ENCODE peak calls at places on chromosomes 13 and 19, in four cellular contexts. One of them, this sample, is unnamed.

GRCh38 chr19:55305491-55305890 is 19.6 kb downstream of the TMEM150B start:
- DNase-seq in HCT116: no peak
- DNase-seq in K562: peak
- DNase-seq in HepG2: no peak
- DNase-seq in this sample: no peak

GRCh38 chr19:35114656-35115537 is 726 bp upstream of the FXYD3 start:
- DNase-seq in HCT116: peak
- DNase-seq in K562: peak
- DNase-seq in HepG2: peak
- DNase-seq in this sample: peak

GRCh38 chr13:45436332-45436731 is 18.2 kb upstream of the SLC25A30 start:
- DNase-seq in HCT116: no peak
- DNase-seq in K562: no peak
- DNase-seq in HepG2: no peak
- DNase-seq in this sample: no peak

GRCh38 chr19:37095859-37096258 is 17.6 kb downstream of the ZNF420 start:
- DNase-seq in HCT116: no peak
- DNase-seq in K562: no peak
- DNase-seq in HepG2: no peak
- DNase-seq in this sample: no peak

GRCh38 chr13:81929988-81930387 is 1589.1 kb upstream of the SPRY2 start:
- DNase-seq in HCT116: no peak
- DNase-seq in K562: no peak
- DNase-seq in HepG2: peak
- DNase-seq in this sample: no peak

GRCh38 chr13:32910530-32910929 is 105.7 kb upstream of the KL start:
- DNase-seq in HCT116: no peak
- DNase-seq in K562: no peak
- DNase-seq in HepG2: no peak
- DNase-seq in this sample: no peak

GRCh38 chr13:28658539-28658795 is 463 bp upstream of the POMP start:
- DNase-seq in HCT116: no peak
- DNase-seq in K562: no peak
- DNase-seq in HepG2: no peak
- DNase-seq in this sample: no peak

GRCh38 chr13:43306364-43306763 is 283.0 kb downstream of the DNAJC15 start:
- DNase-seq in HCT116: no peak
- DNase-seq in K562: no peak
- DNase-seq in HepG2: no peak
- DNase-seq in this sample: no peak

GRCh38 chr19:34324320-34324719 is 40.7 kb upstream of the GPI start:
- DNase-seq in HCT116: no peak
- DNase-seq in K562: no peak
- DNase-seq in HepG2: no peak
- DNase-seq in this sample: no peak

GRCh38 chr13:80551650-80552497 is 210.9 kb upstream of the SPRY2 start:
- DNase-seq in HCT116: no peak
- DNase-seq in K562: peak
- DNase-seq in HepG2: no peak
- DNase-seq in this sample: no peak

GRCh38 chr19:6811906-6812305 is 39.4 kb downstream of the VAV1 start:
- DNase-seq in HCT116: peak
- DNase-seq in K562: peak
- DNase-seq in HepG2: peak
- DNase-seq in this sample: no peak

GRCh38 chr19:34232566-34233481 is 21.5 kb upstream of the GARRE1 start:
- DNase-seq in HCT116: peak
- DNase-seq in K562: peak
- DNase-seq in HepG2: peak
- DNase-seq in this sample: peak

GRCh38 chr19:56507446-56508281 is at the start of gene ZNF471:
- DNase-seq in HCT116: no peak
- DNase-seq in K562: no peak
- DNase-seq in HepG2: no peak
- DNase-seq in this sample: no peak

GRCh38 chr13:76965759-76966421 is 17.6 kb downstream of the ACOD1 start:
- DNase-seq in HCT116: no peak
- DNase-seq in K562: no peak
- DNase-seq in HepG2: no peak
- DNase-seq in this sample: no peak

GRCh38 chr19:55681131-55682087 is 6.4 kb downstream of the EPN1 start:
- DNase-seq in HCT116: no peak
- DNase-seq in K562: no peak
- DNase-seq in HepG2: no peak
- DNase-seq in this sample: no peak

GRCh38 chr19:53192771-53193533 is at the start of gene ZNF665:
- DNase-seq in HCT116: no peak
- DNase-seq in K562: peak
- DNase-seq in HepG2: no peak
- DNase-seq in this sample: no peak

GRCh38 chr19:56170261-56170660 is 5.5 kb upstream of the GALP start:
- DNase-seq in HCT116: no peak
- DNase-seq in K562: peak
- DNase-seq in HepG2: peak
- DNase-seq in this sample: peak

GRCh38 chr19:46081928-46082727 is 41.3 kb upstream of the IGFL4 start:
- DNase-seq in HCT116: peak
- DNase-seq in K562: peak
- DNase-seq in HepG2: peak
- DNase-seq in this sample: no peak

GRCh38 chr13:48817166-48817802 is 158.4 kb upstream of the FNDC3A start:
- DNase-seq in HCT116: no peak
- DNase-seq in K562: no peak
- DNase-seq in HepG2: no peak
- DNase-seq in this sample: no peak
- TF ChIP-seq TCF7L2 in HCT116: no peak
- TF ChIP-seq TCF7L2 in K562: no peak
- TF ChIP-seq TCF7L2 in HepG2: no peak
- TF ChIP-seq TCF7L2 in this sample: no peak

GRCh38 chr19:41302624-41303351 is 7.2 kb upstream of the CCDC97 start:
- DNase-seq in HCT116: no peak
- DNase-seq in K562: no peak
- DNase-seq in HepG2: no peak
- DNase-seq in this sample: no peak
- TF ChIP-seq POLR2AphosphoS5 in HCT116: no peak
- TF ChIP-seq POLR2AphosphoS5 in K562: no peak
- TF ChIP-seq POLR2AphosphoS5 in HepG2: no peak
- TF ChIP-seq POLR2AphosphoS5 in this sample: no peak

DNA sequence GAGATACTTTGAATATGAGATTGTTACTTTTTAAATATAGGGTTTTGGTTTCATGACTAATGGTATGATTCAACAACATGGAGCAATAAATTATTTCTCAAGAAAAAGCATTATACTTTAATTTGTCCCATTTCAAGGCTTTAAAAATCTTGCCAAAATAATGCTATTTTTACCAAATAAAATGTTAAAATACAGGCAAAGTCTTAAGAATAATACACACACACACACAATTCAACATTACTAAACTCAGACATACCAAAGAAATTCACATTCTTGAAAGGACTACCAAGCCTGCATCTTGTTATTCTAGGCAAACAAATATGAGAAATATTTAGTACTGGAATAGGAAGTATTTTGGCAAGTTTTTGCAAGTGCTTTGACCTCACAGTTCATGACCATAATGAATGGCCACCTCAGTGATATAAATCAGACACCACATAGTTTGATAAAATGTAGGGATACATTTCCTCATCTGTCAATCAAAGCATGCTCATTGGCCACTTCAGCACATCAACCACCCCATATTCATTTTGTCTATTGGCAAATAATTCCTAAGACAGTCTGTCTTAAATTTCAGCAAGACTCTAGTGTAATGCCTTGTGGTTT is 107.2 kb downstream of the NALCN start:
- DNase-seq in HCT116: no peak
- DNase-seq in K562: no peak
- DNase-seq in HepG2: no peak
- DNase-seq in this sample: no peak
- TF ChIP-seq TCF7L2 in HCT116: no peak
- TF ChIP-seq TCF7L2 in K562: no peak
- TF ChIP-seq TCF7L2 in HepG2: no peak
- TF ChIP-seq TCF7L2 in this sample: no peak

GRCh38 chr19:16588089-16588823 is 16.0 kb upstream of the SLC35E1 start:
- DNase-seq in HCT116: no peak
- DNase-seq in K562: peak
- DNase-seq in HepG2: no peak
- DNase-seq in this sample: no peak
- TF ChIP-seq POLR2AphosphoS5 in HCT116: no peak
- TF ChIP-seq POLR2AphosphoS5 in K562: no peak
- TF ChIP-seq POLR2AphosphoS5 in HepG2: no peak
- TF ChIP-seq POLR2AphosphoS5 in this sample: no peak

GRCh38 chr19:4023600-4024398 is 16.3 kb downstream of the PIAS4 start:
- DNase-seq in HCT116: no peak
- DNase-seq in K562: no peak
- DNase-seq in HepG2: no peak
- DNase-seq in this sample: no peak
- TF ChIP-seq TCF7L2 in HCT116: no peak
- TF ChIP-seq TCF7L2 in K562: no peak
- TF ChIP-seq TCF7L2 in HepG2: no peak
- TF ChIP-seq TCF7L2 in this sample: no peak

DNA sequence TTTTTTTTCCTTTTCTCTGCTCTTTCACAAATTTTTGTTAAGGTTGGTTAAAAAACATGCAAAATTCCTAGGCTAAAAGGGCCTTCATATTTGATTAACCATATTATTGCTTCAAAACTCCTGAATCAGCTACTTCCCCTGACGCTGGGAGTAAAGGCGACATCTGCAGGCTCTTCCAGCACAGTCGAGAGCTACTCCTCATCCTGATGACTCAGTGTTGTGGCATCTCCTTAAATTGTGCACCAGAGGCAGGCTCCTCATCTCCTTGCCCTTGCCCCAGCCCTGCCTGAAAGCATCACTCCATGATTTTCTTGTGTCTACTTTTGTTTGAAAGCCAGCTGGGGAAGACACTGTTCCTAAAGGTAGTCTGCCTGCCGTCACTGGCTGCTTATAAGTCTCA is 24.5 kb upstream of the SOX1 start:
- DNase-seq in HCT116: no peak
- DNase-seq in K562: no peak
- DNase-seq in HepG2: no peak
- DNase-seq in this sample: no peak
- TF ChIP-seq POLR2AphosphoS5 in HCT116: no peak
- TF ChIP-seq POLR2AphosphoS5 in K562: no peak
- TF ChIP-seq POLR2AphosphoS5 in HepG2: no peak
- TF ChIP-seq POLR2AphosphoS5 in this sample: no peak

This sample was measured in Panc1.